ENCODE peak calls at places on chromosomes 2 and 18, in ten cellular contexts. One of them, this sample, is unnamed.

GRCh38 chr2:15733867-15734765 is 142.4 kb downstream of the DDX1 start:
- DNase-seq in cardiac fibroblast: peak
- DNase-seq in HepG2: peak
- DNase-seq in K562: no peak
- DNase-seq in IMR-90: peak
- DNase-seq in dorsolateral prefrontal cortex: no peak
- DNase-seq in tibial artery: no peak
- DNase-seq in A549: peak
- DNase-seq in CD8-positive, alpha-beta T cell: no peak
- DNase-seq in left lung: peak
- DNase-seq in this sample: no peak

GRCh38 chr2:3279236-3279960 is 98.2 kb downstream of the EIPR1 start:
- DNase-seq in K562: no peak
- DNase-seq in CD8-positive, alpha-beta T cell: no peak
- DNase-seq in left lung: no peak
- DNase-seq in HepG2: no peak
- DNase-seq in IMR-90: no peak
- DNase-seq in A549: no peak
- DNase-seq in cardiac fibroblast: no peak
- DNase-seq in tibial artery: peak
- DNase-seq in dorsolateral prefrontal cortex: no peak
- DNase-seq in this sample: no peak

GRCh38 chr2:201109186-201109585 is 6.8 kb upstream of the CFLAR start:
- DNase-seq in cardiac fibroblast: no peak
- DNase-seq in dorsolateral prefrontal cortex: no peak
- DNase-seq in A549: no peak
- DNase-seq in tibial artery: no peak
- DNase-seq in HepG2: no peak
- DNase-seq in CD8-positive, alpha-beta T cell: no peak
- DNase-seq in IMR-90: no peak
- DNase-seq in left lung: no peak
- DNase-seq in K562: no peak
- DNase-seq in this sample: no peak

GRCh38 chr2:238646281-238646680 is 201.6 kb upstream of the TWIST2 start:
- DNase-seq in left lung: no peak
- DNase-seq in A549: no peak
- DNase-seq in HepG2: no peak
- DNase-seq in CD8-positive, alpha-beta T cell: no peak
- DNase-seq in tibial artery: no peak
- DNase-seq in IMR-90: no peak
- DNase-seq in cardiac fibroblast: no peak
- DNase-seq in K562: no peak
- DNase-seq in dorsolateral prefrontal cortex: no peak
- DNase-seq in this sample: no peak

GRCh38 chr2:104562537-104562936 is 291.4 kb upstream of the POU3F3 start:
- DNase-seq in K562: no peak
- DNase-seq in tibial artery: no peak
- DNase-seq in dorsolateral prefrontal cortex: no peak
- DNase-seq in CD8-positive, alpha-beta T cell: no peak
- DNase-seq in HepG2: no peak
- DNase-seq in IMR-90: no peak
- DNase-seq in A549: no peak
- DNase-seq in left lung: no peak
- DNase-seq in cardiac fibroblast: no peak
- DNase-seq in this sample: no peak

GRCh38 chr18:52175406-52175805 is 164.6 kb upstream of the DCC start:
- DNase-seq in left lung: no peak
- DNase-seq in IMR-90: no peak
- DNase-seq in K562: no peak
- DNase-seq in A549: no peak
- DNase-seq in HepG2: no peak
- DNase-seq in dorsolateral prefrontal cortex: no peak
- DNase-seq in cardiac fibroblast: no peak
- DNase-seq in CD8-positive, alpha-beta T cell: no peak
- DNase-seq in tibial artery: no peak
- DNase-seq in this sample: no peak

GRCh38 chr2:22800422-22800821 is 584.6 kb upstream of the KLHL29 start:
- DNase-seq in left lung: no peak
- DNase-seq in CD8-positive, alpha-beta T cell: no peak
- DNase-seq in dorsolateral prefrontal cortex: no peak
- DNase-seq in A549: no peak
- DNase-seq in IMR-90: no peak
- DNase-seq in cardiac fibroblast: no peak
- DNase-seq in HepG2: no peak
- DNase-seq in K562: no peak
- DNase-seq in tibial artery: no peak
- DNase-seq in this sample: no peak

GRCh38 chr2:1607971-1608688 is 136.2 kb downstream of the PXDN start:
- DNase-seq in tibial artery: no peak
- DNase-seq in A549: no peak
- DNase-seq in IMR-90: peak
- DNase-seq in CD8-positive, alpha-beta T cell: no peak
- DNase-seq in K562: no peak
- DNase-seq in left lung: no peak
- DNase-seq in HepG2: no peak
- DNase-seq in cardiac fibroblast: no peak
- DNase-seq in dorsolateral prefrontal cortex: no peak
- DNase-seq in this sample: no peak

GRCh38 chr2:215384710-215385109 is 51.2 kb downstream of the FN1 start:
- DNase-seq in K562: no peak
- DNase-seq in tibial artery: no peak
- DNase-seq in A549: no peak
- DNase-seq in IMR-90: no peak
- DNase-seq in dorsolateral prefrontal cortex: no peak
- DNase-seq in cardiac fibroblast: no peak
- DNase-seq in left lung: no peak
- DNase-seq in CD8-positive, alpha-beta T cell: no peak
- DNase-seq in HepG2: no peak
- DNase-seq in this sample: no peak

GRCh38 chr2:237791977-237792727 is 6.4 kb upstream of the RBM44 start:
- DNase-seq in CD8-positive, alpha-beta T cell: no peak
- DNase-seq in cardiac fibroblast: peak
- DNase-seq in dorsolateral prefrontal cortex: no peak
- DNase-seq in K562: no peak
- DNase-seq in A549: peak
- DNase-seq in tibial artery: no peak
- DNase-seq in IMR-90: peak
- DNase-seq in HepG2: peak
- DNase-seq in left lung: no peak
- DNase-seq in this sample: no peak

GRCh38 chr2:105870062-105870461 is 125.3 kb downstream of the NCK2 start:
- DNase-seq in HepG2: no peak
- DNase-seq in CD8-positive, alpha-beta T cell: no peak
- DNase-seq in A549: no peak
- DNase-seq in K562: no peak
- DNase-seq in left lung: no peak
- DNase-seq in tibial artery: no peak
- DNase-seq in dorsolateral prefrontal cortex: no peak
- DNase-seq in IMR-90: no peak
- DNase-seq in cardiac fibroblast: no peak
- DNase-seq in this sample: no peak

GRCh38 chr2:178761759-178762371 is 45.4 kb downstream of the TTN start:
- DNase-seq in left lung: no peak
- DNase-seq in K562: peak
- DNase-seq in HepG2: peak
- DNase-seq in A549: peak
- DNase-seq in dorsolateral prefrontal cortex: no peak
- DNase-seq in CD8-positive, alpha-beta T cell: no peak
- DNase-seq in cardiac fibroblast: peak
- DNase-seq in IMR-90: peak
- DNase-seq in tibial artery: no peak
- DNase-seq in this sample: peak

GRCh38 chr2:95022309-95023221 is 2.9 kb upstream of the MAL start:
- DNase-seq in HepG2: peak
- DNase-seq in left lung: peak
- DNase-seq in CD8-positive, alpha-beta T cell: peak
- DNase-seq in IMR-90: peak
- DNase-seq in tibial artery: peak
- DNase-seq in K562: peak
- DNase-seq in A549: peak
- DNase-seq in dorsolateral prefrontal cortex: peak
- DNase-seq in cardiac fibroblast: peak
- DNase-seq in this sample: peak

GRCh38 chr2:159755788-159756187 is 42.2 kb downstream of the CD302 start:
- DNase-seq in cardiac fibroblast: peak
- DNase-seq in tibial artery: no peak
- DNase-seq in HepG2: peak
- DNase-seq in K562: peak
- DNase-seq in dorsolateral prefrontal cortex: no peak
- DNase-seq in CD8-positive, alpha-beta T cell: no peak
- DNase-seq in IMR-90: peak
- DNase-seq in left lung: no peak
- DNase-seq in A549: peak
- DNase-seq in this sample: no peak
- TF ChIP-seq CTCF in cardiac fibroblast: peak
- TF ChIP-seq CTCF in tibial artery: no peak
- TF ChIP-seq CTCF in HepG2: peak
- TF ChIP-seq CTCF in K562: peak
- TF ChIP-seq CTCF in dorsolateral prefrontal cortex: peak
- TF ChIP-seq CTCF in CD8-positive, alpha-beta T cell: no peak
- TF ChIP-seq CTCF in IMR-90: peak
- TF ChIP-seq CTCF in left lung: no peak
- TF ChIP-seq CTCF in A549: peak
- TF ChIP-seq CTCF in this sample: peak

GRCh38 chr2:240896394-240896793 is 438 bp upstream of the MAB21L4 start:
- DNase-seq in A549: no peak
- DNase-seq in dorsolateral prefrontal cortex: no peak
- DNase-seq in K562: no peak
- DNase-seq in cardiac fibroblast: no peak
- DNase-seq in IMR-90: no peak
- DNase-seq in HepG2: no peak
- DNase-seq in CD8-positive, alpha-beta T cell: no peak
- DNase-seq in tibial artery: no peak
- DNase-seq in left lung: no peak
- DNase-seq in this sample: no peak

GRCh38 chr2:240896871-240897692 is 1.1 kb upstream of the MAB21L4 start:
- DNase-seq in A549: no peak
- DNase-seq in CD8-positive, alpha-beta T cell: no peak
- DNase-seq in K562: no peak
- DNase-seq in cardiac fibroblast: no peak
- DNase-seq in dorsolateral prefrontal cortex: no peak
- DNase-seq in left lung: no peak
- DNase-seq in IMR-90: no peak
- DNase-seq in tibial artery: no peak
- DNase-seq in HepG2: peak
- DNase-seq in this sample: no peak

GRCh38 chr2:240894006-240894405 is 1.9 kb downstream of the MAB21L4 start:
- DNase-seq in cardiac fibroblast: no peak
- DNase-seq in HepG2: no peak
- DNase-seq in K562: no peak
- DNase-seq in CD8-positive, alpha-beta T cell: no peak
- DNase-seq in tibial artery: no peak
- DNase-seq in left lung: no peak
- DNase-seq in IMR-90: no peak
- DNase-seq in dorsolateral prefrontal cortex: no peak
- DNase-seq in A549: no peak
- DNase-seq in this sample: no peak

GRCh38 chr2:240894836-240895558 is 959 bp downstream of the MAB21L4 start:
- DNase-seq in tibial artery: no peak
- DNase-seq in dorsolateral prefrontal cortex: no peak
- DNase-seq in left lung: no peak
- DNase-seq in HepG2: no peak
- DNase-seq in A549: no peak
- DNase-seq in CD8-positive, alpha-beta T cell: no peak
- DNase-seq in cardiac fibroblast: no peak
- DNase-seq in IMR-90: no peak
- DNase-seq in K562: no peak
- DNase-seq in this sample: no peak

GRCh38 chr2:240895656-240896388 is at the start of gene MAB21L4:
- DNase-seq in A549: no peak
- DNase-seq in dorsolateral prefrontal cortex: no peak
- DNase-seq in CD8-positive, alpha-beta T cell: no peak
- DNase-seq in HepG2: peak
- DNase-seq in tibial artery: no peak
- DNase-seq in IMR-90: no peak
- DNase-seq in K562: no peak
- DNase-seq in left lung: peak
- DNase-seq in cardiac fibroblast: no peak
- DNase-seq in this sample: no peak
- H3K4me3 ChIP-seq in A549: no peak
- H3K4me3 ChIP-seq in dorsolateral prefrontal cortex: no peak
- H3K4me3 ChIP-seq in CD8-positive, alpha-beta T cell: no peak
- H3K4me3 ChIP-seq in HepG2: peak
- H3K4me3 ChIP-seq in tibial artery: no peak
- H3K4me3 ChIP-seq in IMR-90: no peak
- H3K4me3 ChIP-seq in K562: no peak
- H3K4me3 ChIP-seq in left lung: peak
- H3K4me3 ChIP-seq in cardiac fibroblast: no peak
- H3K4me3 ChIP-seq in this sample: no peak

GRCh38 chr18:38545071-38545470 is 979.5 kb upstream of the CELF4 start:
- DNase-seq in dorsolateral prefrontal cortex: no peak
- DNase-seq in HepG2: peak
- DNase-seq in cardiac fibroblast: peak
- DNase-seq in tibial artery: no peak
- DNase-seq in K562: peak
- DNase-seq in A549: peak
- DNase-seq in CD8-positive, alpha-beta T cell: no peak
- DNase-seq in left lung: no peak
- DNase-seq in IMR-90: no peak
- DNase-seq in this sample: no peak
- TF ChIP-seq CTCF in dorsolateral prefrontal cortex: peak
- TF ChIP-seq CTCF in HepG2: peak
- TF ChIP-seq CTCF in cardiac fibroblast: no peak
- TF ChIP-seq CTCF in tibial artery: no peak
- TF ChIP-seq CTCF in K562: no peak
- TF ChIP-seq CTCF in A549: no peak
- TF ChIP-seq CTCF in CD8-positive, alpha-beta T cell: no peak
- TF ChIP-seq CTCF in left lung: no peak
- TF ChIP-seq CTCF in IMR-90: no peak
- TF ChIP-seq CTCF in this sample: no peak

GRCh38 chr2:12722445-12723316 is 5.9 kb downstream of the TRIB2 start:
- DNase-seq in HepG2: no peak
- DNase-seq in A549: no peak
- DNase-seq in CD8-positive, alpha-beta T cell: no peak
- DNase-seq in K562: no peak
- DNase-seq in left lung: no peak
- DNase-seq in tibial artery: no peak
- DNase-seq in cardiac fibroblast: no peak
- DNase-seq in dorsolateral prefrontal cortex: no peak
- DNase-seq in IMR-90: no peak
- DNase-seq in this sample: no peak

GRCh38 chr2:12723741-12724463 is 7.2 kb downstream of the TRIB2 start:
- DNase-seq in left lung: no peak
- DNase-seq in dorsolateral prefrontal cortex: no peak
- DNase-seq in IMR-90: no peak
- DNase-seq in K562: no peak
- DNase-seq in HepG2: no peak
- DNase-seq in CD8-positive, alpha-beta T cell: no peak
- DNase-seq in tibial artery: no peak
- DNase-seq in A549: no peak
- DNase-seq in cardiac fibroblast: no peak
- DNase-seq in this sample: no peak

GRCh38 chr2:12720752-12721151 is 4.0 kb downstream of the TRIB2 start:
- DNase-seq in CD8-positive, alpha-beta T cell: no peak
- DNase-seq in left lung: no peak
- DNase-seq in tibial artery: no peak
- DNase-seq in A549: no peak
- DNase-seq in dorsolateral prefrontal cortex: no peak
- DNase-seq in IMR-90: no peak
- DNase-seq in K562: no peak
- DNase-seq in cardiac fibroblast: no peak
- DNase-seq in HepG2: no peak
- DNase-seq in this sample: no peak

GRCh38 chr2:12720181-12720580 is 3.4 kb downstream of the TRIB2 start:
- DNase-seq in HepG2: no peak
- DNase-seq in cardiac fibroblast: peak
- DNase-seq in K562: peak
- DNase-seq in tibial artery: no peak
- DNase-seq in CD8-positive, alpha-beta T cell: no peak
- DNase-seq in dorsolateral prefrontal cortex: no peak
- DNase-seq in IMR-90: peak
- DNase-seq in A549: no peak
- DNase-seq in left lung: no peak
- DNase-seq in this sample: no peak

GRCh38 chr2:12721571-12722444 is 5.1 kb downstream of the TRIB2 start:
- DNase-seq in IMR-90: peak
- DNase-seq in CD8-positive, alpha-beta T cell: no peak
- DNase-seq in dorsolateral prefrontal cortex: no peak
- DNase-seq in cardiac fibroblast: peak
- DNase-seq in A549: no peak
- DNase-seq in K562: no peak
- DNase-seq in tibial artery: no peak
- DNase-seq in HepG2: no peak
- DNase-seq in left lung: no peak
- DNase-seq in this sample: no peak
- H3K4me3 ChIP-seq in IMR-90: no peak
- H3K4me3 ChIP-seq in CD8-positive, alpha-beta T cell: no peak
- H3K4me3 ChIP-seq in dorsolateral prefrontal cortex: peak
- H3K4me3 ChIP-seq in cardiac fibroblast: peak
- H3K4me3 ChIP-seq in A549: no peak
- H3K4me3 ChIP-seq in K562: no peak
- H3K4me3 ChIP-seq in tibial artery: peak
- H3K4me3 ChIP-seq in HepG2: no peak
- H3K4me3 ChIP-seq in left lung: peak
- H3K4me3 ChIP-seq in this sample: peak

This sample was measured in HFF-Myc.